ENCODE peak calls at places on chromosome 9, in seven cellular contexts. One of them, this sample, is unnamed.

GRCh38 chr9:123550797-123551196 is 194.8 kb downstream of the CRB2 start:
- DNase-seq in GM10248: no peak
- DNase-seq in HCT116: no peak
- DNase-seq in GM20000: no peak
- DNase-seq in CD4-positive, alpha-beta T cell: no peak
- DNase-seq in RWPE1: no peak
- DNase-seq in ovary: no peak
- DNase-seq in this sample: no peak

GRCh38 chr9:33186457-33187168 is 19.5 kb upstream of the B4GALT1 start:
- DNase-seq in GM10248: no peak
- DNase-seq in HCT116: no peak
- DNase-seq in GM20000: peak
- DNase-seq in CD4-positive, alpha-beta T cell: no peak
- DNase-seq in RWPE1: peak
- DNase-seq in ovary: no peak
- DNase-seq in this sample: no peak

GRCh38 chr9:136952354-136952855 is 332 bp downstream of the LCN12 start:
- DNase-seq in GM10248: no peak
- DNase-seq in HCT116: no peak
- DNase-seq in GM20000: no peak
- DNase-seq in CD4-positive, alpha-beta T cell: no peak
- DNase-seq in RWPE1: no peak
- DNase-seq in ovary: peak
- DNase-seq in this sample: no peak

GRCh38 chr9:4086119-4087088 is 213.5 kb downstream of the GLIS3 start:
- DNase-seq in GM10248: no peak
- DNase-seq in HCT116: no peak
- DNase-seq in GM20000: no peak
- DNase-seq in CD4-positive, alpha-beta T cell: no peak
- DNase-seq in RWPE1: no peak
- DNase-seq in ovary: no peak
- DNase-seq in this sample: no peak

GRCh38 chr9:86674475-86674874 is 272.8 kb downstream of the GAS1 start:
- DNase-seq in GM10248: no peak
- DNase-seq in HCT116: no peak
- DNase-seq in GM20000: no peak
- DNase-seq in CD4-positive, alpha-beta T cell: no peak
- DNase-seq in RWPE1: no peak
- DNase-seq in ovary: no peak
- DNase-seq in this sample: no peak

GRCh38 chr9:109010676-109011655 is 2.3 kb downstream of the CTNNAL1 start:
- DNase-seq in GM10248: peak
- DNase-seq in HCT116: peak
- DNase-seq in GM20000: peak
- DNase-seq in CD4-positive, alpha-beta T cell: peak
- DNase-seq in RWPE1: peak
- DNase-seq in ovary: no peak
- DNase-seq in this sample: peak

GRCh38 chr9:137233143-137233980 is 2.7 kb downstream of the SLC34A3 start:
- DNase-seq in GM10248: no peak
- DNase-seq in HCT116: no peak
- DNase-seq in GM20000: no peak
- DNase-seq in CD4-positive, alpha-beta T cell: no peak
- DNase-seq in RWPE1: peak
- DNase-seq in ovary: no peak
- DNase-seq in this sample: no peak

GRCh38 chr9:124215956-124216355 is 41.8 kb upstream of the NEK6 start:
- DNase-seq in GM10248: no peak
- DNase-seq in HCT116: no peak
- DNase-seq in GM20000: no peak
- DNase-seq in CD4-positive, alpha-beta T cell: no peak
- DNase-seq in RWPE1: no peak
- DNase-seq in ovary: no peak
- DNase-seq in this sample: no peak

GRCh38 chr9:110443146-110443877 is 105.6 kb upstream of the TXNDC8 start:
- DNase-seq in GM10248: no peak
- DNase-seq in HCT116: no peak
- DNase-seq in GM20000: no peak
- DNase-seq in CD4-positive, alpha-beta T cell: no peak
- DNase-seq in RWPE1: peak
- DNase-seq in ovary: no peak
- DNase-seq in this sample: peak

GRCh38 chr9:7161469-7161868 is 403.7 kb downstream of the KDM4C start:
- DNase-seq in GM10248: no peak
- DNase-seq in HCT116: no peak
- DNase-seq in GM20000: no peak
- DNase-seq in CD4-positive, alpha-beta T cell: no peak
- DNase-seq in RWPE1: no peak
- DNase-seq in ovary: no peak
- DNase-seq in this sample: no peak

GRCh38 chr9:70412678-70413426 is 1.6 kb downstream of the KLF9 start:
- DNase-seq in GM10248: no peak
- DNase-seq in HCT116: no peak
- DNase-seq in GM20000: peak
- DNase-seq in CD4-positive, alpha-beta T cell: no peak
- DNase-seq in RWPE1: peak
- DNase-seq in ovary: peak
- DNase-seq in this sample: peak

GRCh38 chr9:124137944-124138335 is 119.8 kb upstream of the NEK6 start:
- DNase-seq in GM10248: no peak
- DNase-seq in HCT116: no peak
- DNase-seq in GM20000: no peak
- DNase-seq in CD4-positive, alpha-beta T cell: no peak
- DNase-seq in RWPE1: no peak
- DNase-seq in ovary: no peak
- DNase-seq in this sample: no peak

GRCh38 chr9:133361507-133362092 is 5.2 kb downstream of the SURF2 start:
- DNase-seq in GM10248: no peak
- DNase-seq in HCT116: no peak
- DNase-seq in GM20000: no peak
- DNase-seq in CD4-positive, alpha-beta T cell: no peak
- DNase-seq in RWPE1: no peak
- DNase-seq in ovary: no peak
- DNase-seq in this sample: no peak

GRCh38 chr9:123081824-123082223 is 48.4 kb downstream of the GPR21 start:
- DNase-seq in GM10248: no peak
- DNase-seq in HCT116: peak
- DNase-seq in GM20000: peak
- DNase-seq in CD4-positive, alpha-beta T cell: no peak
- DNase-seq in RWPE1: peak
- DNase-seq in ovary: no peak
- DNase-seq in this sample: peak

GRCh38 chr9:75788006-75788634 is 102.4 kb upstream of the PCSK5 start:
- DNase-seq in GM10248: no peak
- DNase-seq in HCT116: no peak
- DNase-seq in GM20000: no peak
- DNase-seq in CD4-positive, alpha-beta T cell: no peak
- DNase-seq in RWPE1: no peak
- DNase-seq in ovary: peak
- DNase-seq in this sample: peak

GRCh38 chr9:124040935-124041816 is 29.6 kb downstream of the LHX2 start:
- DNase-seq in GM10248: peak
- DNase-seq in HCT116: no peak
- DNase-seq in GM20000: peak
- DNase-seq in CD4-positive, alpha-beta T cell: peak
- DNase-seq in RWPE1: no peak
- DNase-seq in ovary: peak
- DNase-seq in this sample: no peak

GRCh38 chr9:91253488-91253887 is 108.2 kb downstream of the AUH start:
- DNase-seq in GM10248: no peak
- DNase-seq in HCT116: peak
- DNase-seq in GM20000: peak
- DNase-seq in CD4-positive, alpha-beta T cell: no peak
- DNase-seq in RWPE1: peak
- DNase-seq in ovary: no peak
- DNase-seq in this sample: no peak

GRCh38 chr9:104088416-104088815 is 5.7 kb upstream of the SMC2 start:
- DNase-seq in GM10248: no peak
- DNase-seq in HCT116: no peak
- DNase-seq in GM20000: no peak
- DNase-seq in CD4-positive, alpha-beta T cell: no peak
- DNase-seq in RWPE1: no peak
- DNase-seq in ovary: no peak
- DNase-seq in this sample: no peak

GRCh38 chr9:108775901-108776306 is 79.9 kb downstream of the ACTL7B start:
- DNase-seq in GM10248: no peak
- DNase-seq in HCT116: no peak
- DNase-seq in GM20000: no peak
- DNase-seq in CD4-positive, alpha-beta T cell: no peak
- DNase-seq in RWPE1: no peak
- DNase-seq in ovary: no peak
- DNase-seq in this sample: no peak

GRCh38 chr9:32483343-32483742 is 42.7 kb downstream of the RIGI start:
- DNase-seq in GM10248: no peak
- DNase-seq in HCT116: no peak
- DNase-seq in GM20000: no peak
- DNase-seq in CD4-positive, alpha-beta T cell: no peak
- DNase-seq in RWPE1: no peak
- DNase-seq in ovary: no peak
- DNase-seq in this sample: no peak

GRCh38 chr9:136010615-136011341 is 49.6 kb upstream of the UBAC1 start:
- DNase-seq in GM10248: no peak
- DNase-seq in HCT116: no peak
- DNase-seq in GM20000: no peak
- DNase-seq in CD4-positive, alpha-beta T cell: no peak
- DNase-seq in RWPE1: no peak
- DNase-seq in ovary: no peak
- DNase-seq in this sample: no peak

GRCh38 chr9:95097279-95097678 is 220.2 kb downstream of the FANCC start:
- DNase-seq in GM10248: no peak
- DNase-seq in HCT116: no peak
- DNase-seq in GM20000: no peak
- DNase-seq in CD4-positive, alpha-beta T cell: no peak
- DNase-seq in RWPE1: no peak
- DNase-seq in ovary: no peak
- DNase-seq in this sample: no peak

GRCh38 chr9:95096807-95097206 is 220.7 kb downstream of the FANCC start:
- DNase-seq in GM10248: no peak
- DNase-seq in HCT116: no peak
- DNase-seq in GM20000: no peak
- DNase-seq in CD4-positive, alpha-beta T cell: no peak
- DNase-seq in RWPE1: no peak
- DNase-seq in ovary: no peak
- DNase-seq in this sample: no peak

GRCh38 chr9:95098391-95098921 is 219.1 kb downstream of the FANCC start:
- DNase-seq in GM10248: no peak
- DNase-seq in HCT116: no peak
- DNase-seq in GM20000: no peak
- DNase-seq in CD4-positive, alpha-beta T cell: no peak
- DNase-seq in RWPE1: no peak
- DNase-seq in ovary: no peak
- DNase-seq in this sample: no peak

GRCh38 chr9:95095619-95096355 is 221.7 kb downstream of the FANCC start:
- DNase-seq in GM10248: no peak
- DNase-seq in HCT116: no peak
- DNase-seq in GM20000: no peak
- DNase-seq in CD4-positive, alpha-beta T cell: no peak
- DNase-seq in RWPE1: no peak
- DNase-seq in ovary: no peak
- DNase-seq in this sample: no peak

GRCh38 chr9:95096381-95096780 is 221.1 kb downstream of the FANCC start:
- DNase-seq in GM10248: no peak
- DNase-seq in HCT116: no peak
- DNase-seq in GM20000: no peak
- DNase-seq in CD4-positive, alpha-beta T cell: no peak
- DNase-seq in RWPE1: no peak
- DNase-seq in ovary: no peak
- DNase-seq in this sample: no peak
- TF ChIP-seq CTCF in GM10248: no peak
- TF ChIP-seq CTCF in HCT116: peak
- TF ChIP-seq CTCF in GM20000: no peak
- TF ChIP-seq CTCF in CD4-positive, alpha-beta T cell: no peak
- TF ChIP-seq CTCF in RWPE1: no peak
- TF ChIP-seq CTCF in ovary: no peak
- TF ChIP-seq CTCF in this sample: peak

GRCh38 chr9:93533863-93534262 is 42.5 kb upstream of the PHF2 start:
- DNase-seq in GM10248: no peak
- DNase-seq in HCT116: no peak
- DNase-seq in GM20000: no peak
- DNase-seq in CD4-positive, alpha-beta T cell: no peak
- DNase-seq in RWPE1: no peak
- DNase-seq in ovary: no peak
- DNase-seq in this sample: no peak

GRCh38 chr9:93536874-93537273 is 39.5 kb upstream of the PHF2 start:
- DNase-seq in GM10248: no peak
- DNase-seq in HCT116: no peak
- DNase-seq in GM20000: no peak
- DNase-seq in CD4-positive, alpha-beta T cell: no peak
- DNase-seq in RWPE1: no peak
- DNase-seq in ovary: no peak
- DNase-seq in this sample: no peak

GRCh38 chr9:93532121-93532520 is 44.3 kb upstream of the PHF2 start:
- DNase-seq in GM10248: no peak
- DNase-seq in HCT116: no peak
- DNase-seq in GM20000: no peak
- DNase-seq in CD4-positive, alpha-beta T cell: no peak
- DNase-seq in RWPE1: no peak
- DNase-seq in ovary: no peak
- DNase-seq in this sample: peak

GRCh38 chr9:93536167-93536566 is 40.2 kb upstream of the PHF2 start:
- DNase-seq in GM10248: no peak
- DNase-seq in HCT116: no peak
- DNase-seq in GM20000: no peak
- DNase-seq in CD4-positive, alpha-beta T cell: no peak
- DNase-seq in RWPE1: no peak
- DNase-seq in ovary: no peak
- DNase-seq in this sample: no peak

DNA sequence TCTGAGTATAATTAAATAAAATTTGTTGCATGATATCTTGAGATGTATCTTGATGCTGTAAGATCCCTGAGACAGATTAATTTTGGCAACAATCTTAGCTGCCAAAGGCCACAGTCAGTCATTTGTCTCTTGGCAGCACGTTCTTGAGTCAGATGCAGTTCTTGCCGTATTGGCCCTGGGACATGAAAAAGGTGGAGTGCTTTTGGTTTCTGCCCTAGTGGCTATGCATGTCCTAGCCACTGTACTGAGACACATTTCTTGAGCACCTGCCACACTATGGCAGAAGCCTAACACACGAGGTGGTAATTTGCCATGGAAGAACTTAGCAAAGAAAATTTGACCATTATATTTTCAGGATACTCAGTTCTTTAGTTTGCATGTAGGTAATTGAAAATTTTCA is 45.0 kb upstream of the PHF2 start:
- DNase-seq in GM10248: no peak
- DNase-seq in HCT116: no peak
- DNase-seq in GM20000: no peak
- DNase-seq in CD4-positive, alpha-beta T cell: no peak
- DNase-seq in RWPE1: no peak
- DNase-seq in ovary: no peak
- DNase-seq in this sample: no peak
- TF ChIP-seq CTCF in GM10248: no peak
- TF ChIP-seq CTCF in HCT116: peak
- TF ChIP-seq CTCF in GM20000: no peak
- TF ChIP-seq CTCF in CD4-positive, alpha-beta T cell: no peak
- TF ChIP-seq CTCF in RWPE1: no peak
- TF ChIP-seq CTCF in ovary: no peak
- TF ChIP-seq CTCF in this sample: peak

GRCh38 chr9:134660407-134660806 is 18.8 kb downstream of the COL5A1 start:
- DNase-seq in GM10248: no peak
- DNase-seq in HCT116: peak
- DNase-seq in GM20000: no peak
- DNase-seq in CD4-positive, alpha-beta T cell: no peak
- DNase-seq in RWPE1: no peak
- DNase-seq in ovary: peak
- DNase-seq in this sample: no peak
- TF ChIP-seq CTCF in GM10248: no peak
- TF ChIP-seq CTCF in HCT116: peak
- TF ChIP-seq CTCF in GM20000: no peak
- TF ChIP-seq CTCF in CD4-positive, alpha-beta T cell: peak
- TF ChIP-seq CTCF in RWPE1: no peak
- TF ChIP-seq CTCF in ovary: no peak
- TF ChIP-seq CTCF in this sample: peak

GRCh38 chr9:37784640-37785483 is at the start of gene EXOSC3:
- DNase-seq in GM10248: peak
- DNase-seq in HCT116: peak
- DNase-seq in GM20000: peak
- DNase-seq in CD4-positive, alpha-beta T cell: peak
- DNase-seq in RWPE1: peak
- DNase-seq in ovary: peak
- DNase-seq in this sample: peak
- TF ChIP-seq CTCF in GM10248: no peak
- TF ChIP-seq CTCF in HCT116: no peak
- TF ChIP-seq CTCF in GM20000: no peak
- TF ChIP-seq CTCF in CD4-positive, alpha-beta T cell: no peak
- TF ChIP-seq CTCF in RWPE1: no peak
- TF ChIP-seq CTCF in ovary: no peak
- TF ChIP-seq CTCF in this sample: no peak

This sample was measured in astrocyte of the spinal cord.